ENCODE peak calls at places on chromosomes 6 and 20, in seven cellular contexts. T is kidney glomerular epithelial cell; E is activated naive CD4-positive, alpha-beta T cell treated with anti-CD3 and anti-CD28 coated beads for 36 hours; N is endothelial cell of umbilical vein; O is caudate nucleus; L is GM19239; A is posterior vena cava. V is an unnamed sample.

GRCh38 chr6:137728386-137729349 is 138.4 kb upstream of the TNFAIP3 start:
- DNase-seq in A (no peak), O (no peak), N (peak; percentile 31), E (no peak), T (peak; percentile 92), L (no peak), V (peak; percentile 26)

GRCh38 chr6:101605874-101606273 is 212.4 kb downstream of the GRIK2 start:
- DNase-seq in A (no peak), L (no peak), T (peak; percentile 17), O (no peak), E (no peak), N (no peak), V (no peak)

GRCh38 chr6:54283877-54284860 is 24.1 kb upstream of the TINAG start:
- DNase-seq in A (no peak), L (no peak), T (peak; percentile 49), N (no peak), E (no peak), O (no peak), V (no peak)

GRCh38 chr6:102742033-102742432 is 1348.5 kb downstream of the GRIK2 start:
- DNase-seq in N (no peak), L (no peak), A (no peak), E (no peak), T (no peak), O (no peak), V (no peak)

GRCh38 chr6:78561015-78561414 is 306.3 kb upstream of the IRAK1BP1 start:
- DNase-seq in A (no peak), L (no peak), T (no peak), E (no peak), O (no peak), N (peak; percentile 49), V (peak; percentile 4)

GRCh38 chr6:129635396-129636164 is 74.4 kb downstream of the ARHGAP18 start:
- DNase-seq in L (no peak), E (no peak), N (peak; percentile 84), O (no peak), T (no peak), A (no peak), V (peak; percentile 57)

GRCh38 chr20:37363221-37364012 is 17.5 kb downstream of the SRC start:
- DNase-seq in E (no peak), T (no peak), A (peak; percentile 73), L (no peak), O (no peak), N (no peak), V (no peak)

GRCh38 chr6:11744753-11745152 is 33.9 kb downstream of the ADTRP start:
- DNase-seq in N (peak; percentile 45), O (peak; percentile 1), E (no peak), T (peak; percentile 68), A (peak; percentile 88), L (no peak), V (peak; percentile 24)

GRCh38 chr20:38392356-38392755 is 42.8 kb downstream of the SNHG17 start:
- DNase-seq in E (no peak), T (no peak), N (no peak), L (no peak), A (no peak), O (no peak), V (no peak)

GRCh38 chr6:75204222-75204958 is 1.5 kb downstream of the COL12A1 start:
- DNase-seq in T (peak; percentile 87), A (peak; percentile 94), N (peak; percentile 90), E (peak; percentile 76), L (no peak), O (peak; percentile 18), V (peak; percentile 55)

GRCh38 chr6:25652007-25652515 is at the start of gene SCGN:
- DNase-seq in L (peak; percentile 4), A (peak; percentile 90), N (peak; percentile 52), O (no peak), E (peak; percentile 78), T (peak; percentile 68), V (peak; percentile 13)

GRCh38 chr6:151052021-151052646 is 186.6 kb downstream of the MTHFD1L start:
- DNase-seq in O (no peak), E (no peak), T (no peak), L (no peak), N (no peak), A (peak; percentile 53), V (no peak)

GRCh38 chr6:146153040-146153758 is 124.3 kb downstream of the GRM1 start:
- DNase-seq in T (no peak), O (no peak), A (no peak), N (no peak), E (no peak), L (peak; percentile 15), V (no peak)

GRCh38 chr6:145891126-145891525 is 73.0 kb downstream of the SHPRH start:
- DNase-seq in O (no peak), E (no peak), T (peak; percentile 11), A (no peak), L (no peak), N (peak; percentile 24), V (no peak)

GRCh38 chr20:46222521-46223007 is 85.7 kb downstream of the CDH22 start:
- DNase-seq in N (no peak), L (no peak), O (no peak), T (no peak), A (no peak), E (no peak), V (no peak)

GRCh38 chr20:8587810-8588209 is 455.7 kb downstream of the PLCB1 start:
- DNase-seq in T (no peak), N (peak; percentile 6), E (no peak), O (no peak), A (no peak), L (no peak), V (no peak)

GRCh38 chr6:111663232-111663631 is 57.6 kb upstream of the TRAF3IP2 start:
- DNase-seq in N (no peak), L (no peak), T (no peak), O (no peak), A (no peak), E (no peak), V (no peak)

GRCh38 chr6:7674291-7674690 is 51.6 kb upstream of the BMP6 start:
- DNase-seq in A (no peak), E (no peak), O (no peak), L (no peak), T (no peak), N (no peak), V (no peak)

V was measured in pulmonary artery endothelial cell.